ENCODE peak calls at places on chromosomes 3 and 15, in seven cellular contexts. O, X, N, B, W, R and M are unnamed samples.
A peak's percentile ranks its signal among the peaks of the same experiment; 100 is the strongest.

GRCh38 chr3:94961423-94962100 is 898.7 kb downstream of the NSUN3 start:
- DNase-seq in O (no peak), X (no peak), N (no peak), B (no peak), W (no peak), R (peak; percentile 70), M (no peak)

GRCh38 chr15:89898628-89899302 is 5.0 kb upstream of the AP3S2 start:
- DNase-seq in O (peak; percentile 32), X (no peak), N (peak; percentile 71), B (no peak), W (peak; percentile 76), R (peak; percentile 82), M (peak; percentile 31)

GRCh38 chr3:49872801-49873281 is 3.1 kb upstream of the CAMKV start:
- DNase-seq in O (no peak), X (no peak), N (no peak), B (no peak), W (no peak), R (no peak), M (no peak)

GRCh38 chr15:99619712-99620111 is 53.9 kb downstream of the MEF2A start:
- DNase-seq in O (no peak), X (no peak), N (no peak), B (no peak), W (no peak), R (no peak), M (no peak)

GRCh38 chr15:64502537-64502936 is 42.2 kb downstream of the ZNF609 start:
- DNase-seq in O (no peak), X (no peak), N (no peak), B (no peak), W (no peak), R (no peak), M (no peak)

GRCh38 chr3:53921296-53921695 is 29.6 kb upstream of the SELENOK start:
- DNase-seq in O (no peak), X (no peak), N (no peak), B (no peak), W (peak; percentile 16), R (no peak), M (peak; percentile 2)

GRCh38 chr3:182136008-182136910 is 424.5 kb downstream of the SOX2 start:
- DNase-seq in O (no peak), X (no peak), N (peak; percentile 71), B (no peak), W (no peak), R (no peak), M (no peak)

GRCh38 chr3:159082514-159082913 is 280.7 kb downstream of the MFSD1 start:
- DNase-seq in O (no peak), X (no peak), N (no peak), B (no peak), W (no peak), R (no peak), M (peak; percentile 2)

GRCh38 chr3:33975463-33975862 is 177.0 kb downstream of the PDCD6IP start:
- DNase-seq in O (no peak), X (no peak), N (no peak), B (no peak), W (no peak), R (no peak), M (no peak)

GRCh38 chr3:174101244-174101643 is 703.7 kb downstream of the NLGN1 start:
- DNase-seq in O (no peak), X (no peak), N (no peak), B (no peak), W (no peak), R (no peak), M (no peak)

GRCh38 chr15:100090411-100090810 is 251.4 kb downstream of the ADAMTS17 start:
- DNase-seq in O (no peak), X (no peak), N (no peak), B (no peak), W (no peak), R (no peak), M (no peak)

GRCh38 chr15:29470794-29471193 is 201.2 kb upstream of the NSMCE3 start:
- DNase-seq in O (no peak), X (no peak), N (no peak), B (no peak), W (no peak), R (no peak), M (no peak)

GRCh38 chr3:6861989-6862879 is 1.3 kb downstream of the GRM7 start:
- DNase-seq in O (peak; percentile 34), X (no peak), N (no peak), B (no peak), W (peak; percentile 22), R (no peak), M (no peak)

GRCh38 chr3:53243165-53243564 is 12.7 kb downstream of the TKT start:
- DNase-seq in O (peak; percentile 19), X (no peak), N (no peak), B (no peak), W (no peak), R (no peak), M (no peak)

GRCh38 chr3:72448858-72449257 is 399.4 kb downstream of the SHQ1 start:
- DNase-seq in O (no peak), X (no peak), N (no peak), B (no peak), W (no peak), R (no peak), M (peak; percentile 61)

GRCh38 chr3:20511863-20512262 is 325.9 kb upstream of the SGO1 start:
- DNase-seq in O (peak; percentile 8), X (no peak), N (peak; percentile 41), B (no peak), W (peak; percentile 17), R (peak; percentile 38), M (peak; percentile 54)

GRCh38 chr3:126540342-126540849 is 16.4 kb downstream of the CHST13 start:
- DNase-seq in O (no peak), X (no peak), N (no peak), B (no peak), W (no peak), R (peak; percentile 8), M (peak; percentile 35)

GRCh38 chr15:91547356-91547755 is 306.2 kb upstream of the SLCO3A1 start:
- DNase-seq in O (no peak), X (no peak), N (no peak), B (no peak), W (no peak), R (no peak), M (no peak)

GRCh38 chr3:197356275-197356674 is 57.9 kb upstream of the DLG1 start:
- DNase-seq in O (no peak), X (no peak), N (no peak), B (no peak), W (no peak), R (no peak), M (no peak)

GRCh38 chr3:114606336-114606735 is 312.5 kb downstream of the TIGIT start:
- DNase-seq in O (no peak), X (no peak), N (no peak), B (no peak), W (no peak), R (no peak), M (no peak)